ENCODE peak calls at places on chromosomes 6 and 20, in ten cellular contexts. N is caudate nucleus; P is stimulated activated naive CD8-positive, alpha-beta T cell treated with anti-CD3 and anti-CD28 coated beads, Interleukin-15, Interleukin-2, amounts not matched to agents 100 U/mL and 50 U/mL, for 24 hours; C is A172; Q is activated gamma-delta T cell treated with Interleukin-2 at 50 U/mL for 16 hours; A is stimulated activated naive B cell treated with anti-CD40 and anti-IgM and Interleukin-4, amounts not matched to agents 10 μg/mL and 1 μg/mL and 100 μg/mL, for 72 hours; T is NCI-H510A; F is posterior vena cava; E is left lung; L is HEK293T. M is an unnamed sample.

GRCh38 chr6:46118836-46119235 is 11.0 kb upstream of the ENPP4 start:
- DNase-seq in N (no peak), P (no peak), C (no peak), Q (no peak), A (no peak), T (no peak), F (no peak), E (no peak), L (no peak), M (no peak)

GRCh38 chr20:17562804-17563305 is 7.0 kb upstream of the DSTN start:
- DNase-seq in N (no peak), P (no peak), C (peak), Q (no peak), A (no peak), T (no peak), F (no peak), E (no peak), L (no peak), M (peak)

GRCh38 chr20:56393133-56393472 is 658 bp downstream of the CSTF1 start:
- DNase-seq in N (no peak), P (no peak), C (peak), Q (no peak), A (no peak), T (no peak), F (no peak), E (no peak), L (no peak), M (no peak)

GRCh38 chr6:90656325-90656724 is 69.5 kb upstream of the MAP3K7 start:
- DNase-seq in N (no peak), P (no peak), C (no peak), Q (no peak), A (no peak), T (no peak), F (no peak), E (no peak), L (no peak), M (no peak)

GRCh38 chr6:52221302-52221701 is 23.0 kb downstream of the IL17F start:
- DNase-seq in N (no peak), P (peak), C (no peak), Q (no peak), A (no peak), T (no peak), F (no peak), E (no peak), L (no peak), M (no peak)

GRCh38 chr6:106287215-106287614 is 38.3 kb downstream of the ATG5 start:
- DNase-seq in N (no peak), P (no peak), C (no peak), Q (no peak), A (no peak), T (no peak), F (no peak), E (no peak), L (no peak), M (no peak)

GRCh38 chr20:15902493-15902892 is 670.8 kb downstream of the KIF16B start:
- DNase-seq in N (no peak), P (peak), C (no peak), Q (no peak), A (no peak), T (no peak), F (no peak), E (peak), L (peak), M (no peak)

GRCh38 chr6:39335780-39336541 is 13.5 kb upstream of the KCNK16 start:
- DNase-seq in N (no peak), P (peak), C (peak), Q (no peak), A (no peak), T (no peak), F (no peak), E (no peak), L (no peak), M (peak)

GRCh38 chr6:3410385-3411360 is 46.2 kb downstream of the SLC22A23 start:
- DNase-seq in N (peak), P (peak), C (peak), Q (peak), A (peak), T (no peak), F (no peak), E (no peak), L (peak), M (no peak)

GRCh38 chr6:28981833-28982475 is 23.2 kb downstream of the ZNF311 start:
- DNase-seq in N (peak), P (peak), C (peak), Q (peak), A (peak), T (peak), F (peak), E (no peak), L (peak), M (peak)

GRCh38 chr6:144033816-144034540 is 25.9 kb upstream of the PLAGL1 start:
- DNase-seq in N (no peak), P (no peak), C (peak), Q (no peak), A (no peak), T (no peak), F (no peak), E (peak), L (no peak), M (peak)

GRCh38 chr20:25009218-25010145 is 16.9 kb upstream of the APMAP start:
- DNase-seq in N (no peak), P (no peak), C (no peak), Q (no peak), A (no peak), T (peak), F (peak), E (no peak), L (no peak), M (no peak)

GRCh38 chr6:52691718-52692117 is 20.8 kb downstream of the TMEM14A start:
- DNase-seq in N (no peak), P (no peak), C (no peak), Q (no peak), A (no peak), T (no peak), F (no peak), E (no peak), L (no peak), M (no peak)

GRCh38 chr6:14732845-14733757 is 512.8 kb upstream of the JARID2 start:
- DNase-seq in N (peak), P (peak), C (peak), Q (peak), A (peak), T (no peak), F (no peak), E (no peak), L (no peak), M (peak)

GRCh38 chr20:454951-455350 is 7.4 kb downstream of the TBC1D20 start:
- DNase-seq in N (no peak), P (no peak), C (no peak), Q (no peak), A (no peak), T (no peak), F (no peak), E (no peak), L (no peak), M (no peak)

M was measured in stromal cell of bone marrow.